ENCODE peak calls at places on chromosomes 3 and 15, in six cellular contexts. L, D, P, Z, C and E are unnamed samples.

GRCh38 chr3:12175844-12176453 is 17.2 kb upstream of the TIMP4 start:
- DNase-seq in L (peak; percentile 65), D (peak; percentile 71), P (peak; percentile 28), Z (peak; percentile 69), C (peak; percentile 84), E (peak; percentile 60)

GRCh38 chr15:72782993-72783562 is 480 bp downstream of the ADPGK start:
- DNase-seq in L (peak; percentile 55), D (peak; percentile 40), P (no peak), Z (no peak), C (no peak), E (no peak)

GRCh38 chr3:107740992-107741896 is 218.5 kb downstream of the BBX start:
- DNase-seq in L (no peak), D (peak; percentile 63), P (no peak), Z (no peak), C (no peak), E (peak; percentile 56)

GRCh38 chr3:108022316-108023150 is 68.3 kb downstream of the CD47 start:
- DNase-seq in L (no peak), D (no peak), P (no peak), Z (no peak), C (no peak), E (no peak)

GRCh38 chr15:81575436-81576123 is 201.6 kb upstream of the TMC3 start:
- DNase-seq in L (no peak), D (no peak), P (no peak), Z (peak; percentile 31), C (no peak), E (no peak)

GRCh38 chr15:70451861-70452653 is 311.3 kb downstream of the UACA start:
- DNase-seq in L (no peak), D (no peak), P (no peak), Z (peak; percentile 27), C (no peak), E (no peak)

GRCh38 chr3:183638092-183638644 is 2.7 kb downstream of the KLHL24 start:
- DNase-seq in L (no peak), D (peak; percentile 36), P (no peak), Z (no peak), C (no peak), E (no peak)

GRCh38 chr15:98160236-98160635 is 199.7 kb downstream of the ARRDC4 start:
- DNase-seq in L (no peak), D (no peak), P (no peak), Z (no peak), C (no peak), E (no peak)

GRCh38 chr3:70947584-70947983 is 635.1 kb upstream of the MDFIC2 start:
- DNase-seq in L (no peak), D (no peak), P (no peak), Z (no peak), C (no peak), E (no peak)

GRCh38 chr15:43511012-43511885 is 6.2 kb upstream of the MAP1A start:
- DNase-seq in L (no peak), D (no peak), P (peak; percentile 37), Z (peak; percentile 43), C (no peak), E (no peak)

GRCh38 chr3:71779674-71780377 is 5.1 kb downstream of the PROK2 start:
- DNase-seq in L (no peak), D (no peak), P (no peak), Z (no peak), C (no peak), E (no peak)

GRCh38 chr3:129461461-129462146 is 21.6 kb downstream of the IFT122 start:
- DNase-seq in L (peak; percentile 40), D (peak; percentile 34), P (no peak), Z (peak; percentile 86), C (no peak), E (no peak)

GRCh38 chr15:80308002-80308401 is 56.0 kb upstream of the CTXND1 start:
- DNase-seq in L (no peak), D (no peak), P (no peak), Z (no peak), C (no peak), E (no peak)

GRCh38 chr3:178690571-178690970 is 154.3 kb downstream of the KCNMB2 start:
- DNase-seq in L (no peak), D (no peak), P (no peak), Z (no peak), C (no peak), E (no peak)

GRCh38 chr3:105323274-105323599 is 43.5 kb upstream of the ALCAM start:
- DNase-seq in L (no peak), D (no peak), P (no peak), Z (no peak), C (no peak), E (no peak)

GRCh38 chr15:77393471-77393840 is 26.4 kb downstream of the PEAK1 start:
- DNase-seq in L (no peak), D (peak; percentile 49), P (no peak), Z (no peak), C (no peak), E (peak; percentile 18)

GRCh38 chr15:25784141-25784540 is 79.0 kb downstream of the ATP10A start:
- DNase-seq in L (no peak), D (no peak), P (no peak), Z (no peak), C (no peak), E (no peak)

GRCh38 chr3:165279471-165279870 is 83.3 kb upstream of the SLITRK3 start:
- DNase-seq in L (no peak), D (no peak), P (no peak), Z (no peak), C (no peak), E (peak; percentile 10)

GRCh38 chr15:41858756-41859155 is 20.1 kb downstream of the PLA2G4B start:
- DNase-seq in L (no peak), D (no peak), P (no peak), Z (no peak), C (no peak), E (no peak)
- TF ChIP-seq CTCF in L (no peak), D (no peak), P (no peak), Z (peak; percentile 45), C (no peak), E (no peak)

GRCh38 chr3:11090551-11090950 is 63.7 kb upstream of the HRH1 start:
- DNase-seq in L (no peak), D (no peak), P (no peak), Z (no peak), C (no peak), E (no peak)
- H3K4me3 ChIP-seq in L (no peak overlapping the region), D (no peak overlapping the region), P (no peak overlapping the region), Z (no peak overlapping the region), C (no peak overlapping the region), E (no peak overlapping the region)

DNA sequence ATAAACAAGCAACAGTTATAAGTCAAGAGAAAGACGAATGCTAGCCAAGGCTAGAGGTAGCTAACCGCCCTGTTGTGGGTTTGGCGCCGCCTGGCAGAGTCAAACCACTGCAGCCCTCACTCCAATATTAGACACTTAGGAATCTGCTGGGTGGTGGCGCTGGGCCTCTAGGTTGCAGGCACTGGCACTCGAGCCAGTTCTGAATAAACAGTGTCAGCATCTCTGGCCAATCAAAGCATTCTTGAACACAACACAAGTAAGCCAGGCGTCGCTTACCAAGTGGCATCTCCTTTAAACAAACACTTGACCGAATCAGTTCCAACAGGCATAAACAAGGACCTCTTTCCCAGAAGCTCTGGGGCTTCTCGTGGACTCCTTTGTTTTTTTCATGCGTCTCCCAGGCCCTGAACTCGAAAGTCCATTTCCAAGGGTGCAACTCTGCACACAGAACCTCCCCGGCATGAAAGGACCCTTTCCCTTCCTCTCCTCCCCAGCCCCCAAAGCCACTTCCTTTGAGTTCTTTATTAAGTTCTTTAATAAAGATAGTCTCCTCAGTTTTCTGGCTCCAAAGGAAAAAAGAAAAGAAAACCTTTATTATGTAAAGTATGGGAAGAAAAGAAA is 82.3 kb downstream of the LRIG1 start:
- DNase-seq in L (peak; percentile 51), D (peak; percentile 81), P (no peak), Z (no peak), C (peak; percentile 86), E (peak; percentile 75)
- TF ChIP-seq CTCF in L (peak; percentile 29), D (no peak), P (no peak), Z (no peak), C (peak; percentile 18), E (peak; percentile 16)

GRCh38 chr15:36888018-36888992 is 212.0 kb downstream of the MEIS2 start:
- DNase-seq in L (no peak), D (no peak), P (no peak), Z (peak; percentile 25), C (peak; percentile 28), E (no peak)
- H3K4me3 ChIP-seq in L (peak overlapping the region; percentile 59), D (peak overlapping the region; percentile 28), P (no peak overlapping the region), Z (no peak overlapping the region), C (no peak overlapping the region), E (peak overlapping the region; percentile 42)

GRCh38 chr3:115657168-115657567 is 33.9 kb downstream of the GAP43 start:
- DNase-seq in L (no peak), D (no peak), P (no peak), Z (no peak), C (no peak), E (no peak)
- TF ChIP-seq CTCF in L (no peak), D (peak; percentile 12), P (no peak), Z (no peak), C (no peak), E (no peak)

GRCh38 chr3:36678216-36679013 is 85.9 kb downstream of the DCLK3 start:
- DNase-seq in L (no peak), D (peak; percentile 42), P (no peak), Z (no peak), C (no peak), E (peak; percentile 62)

GRCh38 chr3:36677331-36678007 is 86.9 kb downstream of the DCLK3 start:
- DNase-seq in L (no peak), D (peak; percentile 39), P (peak; percentile 29), Z (no peak), C (no peak), E (peak; percentile 92)

GRCh38 chr3:36674816-36675215 is 89.5 kb downstream of the DCLK3 start:
- DNase-seq in L (no peak), D (no peak), P (no peak), Z (no peak), C (no peak), E (no peak)

GRCh38 chr3:36681867-36682266 is 82.5 kb downstream of the DCLK3 start:
- DNase-seq in L (no peak), D (no peak), P (no peak), Z (no peak), C (no peak), E (no peak)

DNA sequence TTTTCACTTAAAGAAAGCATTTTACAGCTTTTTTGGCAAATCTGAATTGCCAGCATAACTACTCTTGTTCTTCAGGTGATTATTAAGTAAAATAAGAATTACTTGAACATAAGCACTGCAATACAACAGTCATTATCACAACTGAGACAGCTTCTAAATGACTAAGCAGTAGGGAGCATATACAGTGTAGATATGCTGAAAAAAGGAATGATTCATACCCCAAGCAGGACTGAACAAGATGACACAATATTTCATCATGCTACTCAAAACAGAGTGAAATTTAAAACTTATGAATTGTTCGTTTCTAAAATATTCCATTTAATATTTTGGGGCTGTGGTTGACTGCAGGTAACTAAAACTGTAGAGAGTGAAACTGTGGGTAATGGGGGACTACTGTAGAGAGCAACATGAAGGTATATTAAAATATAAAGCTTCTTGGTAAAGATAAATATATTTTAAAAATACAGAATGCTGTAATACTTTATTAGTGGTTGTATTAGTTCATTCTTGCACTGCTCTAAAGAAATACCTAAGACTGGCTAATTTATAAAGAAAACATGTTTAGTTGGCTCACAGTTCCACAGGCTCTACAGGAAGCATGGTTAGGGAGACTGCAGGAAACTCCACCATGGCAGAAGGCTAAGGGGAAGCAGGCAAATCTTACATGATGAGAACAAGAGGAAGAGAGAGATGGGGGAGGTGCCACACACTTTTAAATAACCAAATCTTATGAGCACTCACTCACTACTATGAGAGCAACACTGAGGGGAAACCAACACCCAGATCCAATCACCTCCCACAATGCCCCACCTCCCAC is 84.8 kb downstream of the DCLK3 start:
- DNase-seq in L (no peak), D (peak; percentile 93), P (peak; percentile 34), Z (no peak), C (no peak), E (peak; percentile 87)
- H3K4me3 ChIP-seq in L (no peak overlapping the region), D (no peak overlapping the region), P (no peak overlapping the region), Z (no peak overlapping the region), C (no peak overlapping the region), E (no peak overlapping the region)

GRCh38 chr15:100131321-100132224 is 210.2 kb downstream of the ADAMTS17 start:
- DNase-seq in L (peak; percentile 68), D (peak; percentile 59), P (no peak), Z (peak; percentile 82), C (no peak), E (peak; percentile 25)
- TF ChIP-seq CTCF in L (peak; percentile 70), D (peak; percentile 43), P (no peak), Z (peak; percentile 76), C (peak; percentile 47), E (peak; percentile 47)